ENCODE peak calls at places on chromosomes 3 and 15, in eight cellular contexts. One of them, this sample, is unnamed.

GRCh38 chr3:52824037-52824436 is 6.4 kb downstream of the ITIH4 start:
- DNase-seq in PC-3: no peak
- DNase-seq in fibroblast of pulmonary artery: no peak
- DNase-seq in breast epithelium: no peak
- DNase-seq in heart left ventricle: no peak
- DNase-seq in HFF-Myc: no peak
- DNase-seq in lower lobe of right lung: no peak
- DNase-seq in uterus: no peak
- DNase-seq in this sample: no peak

GRCh38 chr3:152299243-152299976 is 30.7 kb downstream of the MBNL1 start:
- DNase-seq in breast epithelium: no peak
- DNase-seq in lower lobe of right lung: no peak
- DNase-seq in uterus: no peak
- DNase-seq in heart left ventricle: no peak
- DNase-seq in HFF-Myc: no peak
- DNase-seq in fibroblast of pulmonary artery: no peak
- DNase-seq in PC-3: no peak
- DNase-seq in this sample: no peak

GRCh38 chr15:62474771-62475124 is 309.7 kb upstream of the C2CD4B start:
- DNase-seq in HFF-Myc: no peak
- DNase-seq in PC-3: no peak
- DNase-seq in fibroblast of pulmonary artery: no peak
- DNase-seq in uterus: no peak
- DNase-seq in heart left ventricle: no peak
- DNase-seq in breast epithelium: no peak
- DNase-seq in lower lobe of right lung: no peak
- DNase-seq in this sample: no peak

GRCh38 chr15:29452881-29453731 is 183.5 kb upstream of the NSMCE3 start:
- DNase-seq in fibroblast of pulmonary artery: peak
- DNase-seq in breast epithelium: no peak
- DNase-seq in heart left ventricle: no peak
- DNase-seq in lower lobe of right lung: no peak
- DNase-seq in uterus: no peak
- DNase-seq in HFF-Myc: no peak
- DNase-seq in PC-3: peak
- DNase-seq in this sample: no peak

GRCh38 chr3:152443212-152444023 is 174.7 kb downstream of the MBNL1 start:
- DNase-seq in lower lobe of right lung: no peak
- DNase-seq in PC-3: no peak
- DNase-seq in heart left ventricle: no peak
- DNase-seq in uterus: no peak
- DNase-seq in fibroblast of pulmonary artery: peak
- DNase-seq in breast epithelium: no peak
- DNase-seq in HFF-Myc: no peak
- DNase-seq in this sample: no peak

GRCh38 chr15:50262533-50262932 is 3.0 kb downstream of the HDC start:
- DNase-seq in HFF-Myc: no peak
- DNase-seq in fibroblast of pulmonary artery: no peak
- DNase-seq in heart left ventricle: no peak
- DNase-seq in PC-3: no peak
- DNase-seq in lower lobe of right lung: no peak
- DNase-seq in uterus: no peak
- DNase-seq in breast epithelium: no peak
- DNase-seq in this sample: no peak

GRCh38 chr3:29346828-29347227 is 66.0 kb downstream of the RBMS3 start:
- DNase-seq in PC-3: no peak
- DNase-seq in uterus: no peak
- DNase-seq in lower lobe of right lung: no peak
- DNase-seq in breast epithelium: no peak
- DNase-seq in heart left ventricle: no peak
- DNase-seq in fibroblast of pulmonary artery: peak
- DNase-seq in HFF-Myc: peak
- DNase-seq in this sample: peak

GRCh38 chr15:80639168-80639555 is 55.9 kb upstream of the ABHD17C start:
- DNase-seq in PC-3: no peak
- DNase-seq in HFF-Myc: no peak
- DNase-seq in uterus: no peak
- DNase-seq in heart left ventricle: no peak
- DNase-seq in lower lobe of right lung: no peak
- DNase-seq in fibroblast of pulmonary artery: no peak
- DNase-seq in breast epithelium: no peak
- DNase-seq in this sample: no peak

GRCh38 chr3:9013782-9014181 is 50.5 kb upstream of the RAD18 start:
- DNase-seq in breast epithelium: no peak
- DNase-seq in heart left ventricle: no peak
- DNase-seq in PC-3: no peak
- DNase-seq in uterus: no peak
- DNase-seq in HFF-Myc: no peak
- DNase-seq in fibroblast of pulmonary artery: no peak
- DNase-seq in lower lobe of right lung: no peak
- DNase-seq in this sample: no peak

GRCh38 chr3:61155701-61156292 is 95.5 kb downstream of the FHIT start:
- DNase-seq in uterus: no peak
- DNase-seq in lower lobe of right lung: no peak
- DNase-seq in heart left ventricle: peak
- DNase-seq in PC-3: no peak
- DNase-seq in HFF-Myc: no peak
- DNase-seq in fibroblast of pulmonary artery: no peak
- DNase-seq in breast epithelium: no peak
- DNase-seq in this sample: no peak

GRCh38 chr3:53162672-53163458 is 1.9 kb downstream of the PRKCD start:
- DNase-seq in heart left ventricle: no peak
- DNase-seq in PC-3: peak
- DNase-seq in uterus: no peak
- DNase-seq in fibroblast of pulmonary artery: peak
- DNase-seq in lower lobe of right lung: no peak
- DNase-seq in HFF-Myc: no peak
- DNase-seq in breast epithelium: no peak
- DNase-seq in this sample: no peak

GRCh38 chr15:37921527-37922385 is 12.7 kb upstream of the TMCO5A start:
- DNase-seq in uterus: no peak
- DNase-seq in PC-3: peak
- DNase-seq in heart left ventricle: no peak
- DNase-seq in lower lobe of right lung: no peak
- DNase-seq in fibroblast of pulmonary artery: peak
- DNase-seq in breast epithelium: no peak
- DNase-seq in HFF-Myc: no peak
- DNase-seq in this sample: no peak

GRCh38 chr3:81496407-81497104 is 264.9 kb downstream of the GBE1 start:
- DNase-seq in lower lobe of right lung: no peak
- DNase-seq in breast epithelium: no peak
- DNase-seq in uterus: no peak
- DNase-seq in heart left ventricle: no peak
- DNase-seq in HFF-Myc: no peak
- DNase-seq in PC-3: peak
- DNase-seq in fibroblast of pulmonary artery: no peak
- DNase-seq in this sample: no peak

GRCh38 chr3:153285194-153285641 is 123.2 kb downstream of the RAP2B start:
- DNase-seq in lower lobe of right lung: no peak
- DNase-seq in uterus: no peak
- DNase-seq in heart left ventricle: no peak
- DNase-seq in HFF-Myc: peak
- DNase-seq in PC-3: peak
- DNase-seq in breast epithelium: no peak
- DNase-seq in fibroblast of pulmonary artery: peak
- DNase-seq in this sample: no peak

GRCh38 chr3:136120373-136121348 is 75.5 kb downstream of the MSL2 start:
- DNase-seq in heart left ventricle: no peak
- DNase-seq in breast epithelium: no peak
- DNase-seq in fibroblast of pulmonary artery: peak
- DNase-seq in HFF-Myc: no peak
- DNase-seq in PC-3: no peak
- DNase-seq in uterus: no peak
- DNase-seq in lower lobe of right lung: no peak
- DNase-seq in this sample: peak

GRCh38 chr3:196287066-196287404 is 491 bp downstream of the PCYT1A start:
- DNase-seq in heart left ventricle: no peak
- DNase-seq in breast epithelium: no peak
- DNase-seq in lower lobe of right lung: no peak
- DNase-seq in PC-3: peak
- DNase-seq in fibroblast of pulmonary artery: peak
- DNase-seq in uterus: no peak
- DNase-seq in HFF-Myc: no peak
- DNase-seq in this sample: no peak

GRCh38 chr15:27485265-27485664 is 514.3 kb downstream of the GABRG3 start:
- DNase-seq in fibroblast of pulmonary artery: no peak
- DNase-seq in HFF-Myc: no peak
- DNase-seq in lower lobe of right lung: no peak
- DNase-seq in PC-3: no peak
- DNase-seq in breast epithelium: no peak
- DNase-seq in heart left ventricle: no peak
- DNase-seq in uterus: no peak
- DNase-seq in this sample: no peak

GRCh38 chr3:148075829-148076716 is 621.6 kb upstream of the AGTR1 start:
- DNase-seq in HFF-Myc: peak
- DNase-seq in lower lobe of right lung: no peak
- DNase-seq in fibroblast of pulmonary artery: peak
- DNase-seq in breast epithelium: no peak
- DNase-seq in heart left ventricle: no peak
- DNase-seq in uterus: no peak
- DNase-seq in PC-3: peak
- DNase-seq in this sample: peak

GRCh38 chr3:190830031-190830430 is 32.5 kb downstream of the GMNC start:
- DNase-seq in PC-3: no peak
- DNase-seq in fibroblast of pulmonary artery: no peak
- DNase-seq in lower lobe of right lung: no peak
- DNase-seq in HFF-Myc: no peak
- DNase-seq in breast epithelium: no peak
- DNase-seq in heart left ventricle: no peak
- DNase-seq in uterus: no peak
- DNase-seq in this sample: no peak

GRCh38 chr3:195543642-195544536 is 764 bp upstream of the PPP1R2 start:
- DNase-seq in uterus: peak
- DNase-seq in HFF-Myc: no peak
- DNase-seq in breast epithelium: no peak
- DNase-seq in heart left ventricle: peak
- DNase-seq in PC-3: no peak
- DNase-seq in lower lobe of right lung: peak
- DNase-seq in fibroblast of pulmonary artery: no peak
- DNase-seq in this sample: no peak

GRCh38 chr3:149772861-149773260 is 19.5 kb downstream of the ANKUB1 start:
- DNase-seq in uterus: no peak
- DNase-seq in breast epithelium: no peak
- DNase-seq in heart left ventricle: no peak
- DNase-seq in HFF-Myc: no peak
- DNase-seq in lower lobe of right lung: no peak
- DNase-seq in fibroblast of pulmonary artery: no peak
- DNase-seq in PC-3: no peak
- DNase-seq in this sample: no peak

GRCh38 chr3:149768704-149769103 is 16.4 kb upstream of the COMMD2 start:
- DNase-seq in fibroblast of pulmonary artery: no peak
- DNase-seq in uterus: no peak
- DNase-seq in breast epithelium: no peak
- DNase-seq in HFF-Myc: no peak
- DNase-seq in lower lobe of right lung: no peak
- DNase-seq in heart left ventricle: no peak
- DNase-seq in PC-3: no peak
- DNase-seq in this sample: no peak

GRCh38 chr3:149767720-149768119 is 15.4 kb upstream of the COMMD2 start:
- DNase-seq in breast epithelium: no peak
- DNase-seq in lower lobe of right lung: no peak
- DNase-seq in fibroblast of pulmonary artery: no peak
- DNase-seq in HFF-Myc: no peak
- DNase-seq in heart left ventricle: no peak
- DNase-seq in uterus: no peak
- DNase-seq in PC-3: no peak
- DNase-seq in this sample: no peak

GRCh38 chr3:149770246-149770645 is 18.0 kb upstream of the COMMD2 start:
- DNase-seq in fibroblast of pulmonary artery: no peak
- DNase-seq in PC-3: no peak
- DNase-seq in uterus: no peak
- DNase-seq in breast epithelium: no peak
- DNase-seq in lower lobe of right lung: no peak
- DNase-seq in HFF-Myc: no peak
- DNase-seq in heart left ventricle: no peak
- DNase-seq in this sample: no peak

GRCh38 chr3:149771652-149772271 is 19.5 kb upstream of the COMMD2 start:
- DNase-seq in heart left ventricle: peak
- DNase-seq in breast epithelium: no peak
- DNase-seq in HFF-Myc: no peak
- DNase-seq in uterus: peak
- DNase-seq in fibroblast of pulmonary artery: peak
- DNase-seq in lower lobe of right lung: peak
- DNase-seq in PC-3: peak
- DNase-seq in this sample: peak
- TF ChIP-seq CTCF in heart left ventricle: peak
- TF ChIP-seq CTCF in breast epithelium: peak
- TF ChIP-seq CTCF in HFF-Myc: peak
- TF ChIP-seq CTCF in uterus: peak
- TF ChIP-seq CTCF in fibroblast of pulmonary artery: peak
- TF ChIP-seq CTCF in lower lobe of right lung: peak
- TF ChIP-seq CTCF in PC-3: peak
- TF ChIP-seq CTCF in this sample: peak

DNA sequence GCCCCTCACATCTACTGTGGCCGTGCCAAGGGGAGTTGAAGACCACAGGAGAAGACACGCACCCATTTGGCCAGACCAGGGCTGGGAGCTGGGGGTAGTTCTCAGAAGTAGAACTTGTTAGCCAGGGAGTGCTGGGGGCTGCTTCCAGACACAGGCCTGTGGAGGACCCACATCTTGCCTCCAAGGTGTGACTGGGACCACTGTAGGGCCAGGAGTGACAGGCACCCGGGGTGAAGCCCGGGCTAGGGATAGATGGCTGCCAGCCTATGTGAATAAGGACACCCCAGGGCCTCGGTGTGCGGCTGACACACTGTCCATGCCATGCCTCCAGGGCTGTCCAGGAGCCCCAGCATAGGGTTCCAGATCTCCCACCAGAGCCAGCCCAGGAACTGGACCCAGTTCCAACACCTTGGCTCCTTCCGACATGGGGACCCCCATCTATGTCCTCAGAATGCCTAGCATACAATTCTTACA is 1.8 kb downstream of the ANPEP start:
- DNase-seq in uterus: no peak
- DNase-seq in lower lobe of right lung: no peak
- DNase-seq in fibroblast of pulmonary artery: no peak
- DNase-seq in PC-3: no peak
- DNase-seq in breast epithelium: no peak
- DNase-seq in HFF-Myc: no peak
- DNase-seq in heart left ventricle: no peak
- DNase-seq in this sample: no peak
- H3K4me3 ChIP-seq in uterus: no peak
- H3K4me3 ChIP-seq in lower lobe of right lung: peak
- H3K4me3 ChIP-seq in fibroblast of pulmonary artery: peak
- H3K4me3 ChIP-seq in PC-3: peak
- H3K4me3 ChIP-seq in breast epithelium: peak
- H3K4me3 ChIP-seq in HFF-Myc: peak
- H3K4me3 ChIP-seq in heart left ventricle: no peak
- H3K4me3 ChIP-seq in this sample: peak

GRCh38 chr15:61175024-61175423 is 54.1 kb downstream of the RORA start:
- DNase-seq in PC-3: peak
- DNase-seq in lower lobe of right lung: no peak
- DNase-seq in uterus: no peak
- DNase-seq in HFF-Myc: no peak
- DNase-seq in fibroblast of pulmonary artery: peak
- DNase-seq in breast epithelium: no peak
- DNase-seq in heart left ventricle: no peak
- DNase-seq in this sample: no peak
- TF ChIP-seq CTCF in PC-3: no peak
- TF ChIP-seq CTCF in lower lobe of right lung: no peak
- TF ChIP-seq CTCF in uterus: no peak
- TF ChIP-seq CTCF in HFF-Myc: no peak
- TF ChIP-seq CTCF in fibroblast of pulmonary artery: no peak
- TF ChIP-seq CTCF in breast epithelium: no peak
- TF ChIP-seq CTCF in heart left ventricle: no peak
- TF ChIP-seq CTCF in this sample: no peak

GRCh38 chr3:50318615-50319014 is 3.9 kb downstream of the HYAL2 start:
- DNase-seq in fibroblast of pulmonary artery: no peak
- DNase-seq in lower lobe of right lung: peak
- DNase-seq in uterus: no peak
- DNase-seq in HFF-Myc: no peak
- DNase-seq in PC-3: no peak
- DNase-seq in breast epithelium: no peak
- DNase-seq in heart left ventricle: no peak
- DNase-seq in this sample: no peak
- H3K4me3 ChIP-seq in fibroblast of pulmonary artery: no peak
- H3K4me3 ChIP-seq in lower lobe of right lung: peak
- H3K4me3 ChIP-seq in uterus: no peak
- H3K4me3 ChIP-seq in HFF-Myc: no peak
- H3K4me3 ChIP-seq in PC-3: no peak
- H3K4me3 ChIP-seq in breast epithelium: peak
- H3K4me3 ChIP-seq in heart left ventricle: peak
- H3K4me3 ChIP-seq in this sample: no peak

This sample was measured in astrocyte of the cerebellum.